ENCODE peak calls at places on chromosome 1, in ten cellular contexts. One of them, this sample, is unnamed.

GRCh38 chr1:4654764-4655673 is 610 bp downstream of the AJAP1 start:
- DNase-seq in AG04450: no peak
- DNase-seq in hepatocyte: peak
- DNase-seq in GM23338: no peak
- DNase-seq in ovary: no peak
- DNase-seq in BE2C: no peak
- DNase-seq in HL-60: no peak
- DNase-seq in epithelial cell of esophagus: no peak
- DNase-seq in endodermal cell: peak
- DNase-seq in psoas muscle: no peak
- DNase-seq in this sample: no peak

GRCh38 chr1:165403835-165404482 is 41.0 kb downstream of the RXRG start:
- DNase-seq in psoas muscle: no peak
- DNase-seq in endodermal cell: peak
- DNase-seq in HL-60: peak
- DNase-seq in epithelial cell of esophagus: peak
- DNase-seq in BE2C: peak
- DNase-seq in hepatocyte: peak
- DNase-seq in ovary: no peak
- DNase-seq in AG04450: no peak
- DNase-seq in GM23338: peak
- DNase-seq in this sample: no peak

GRCh38 chr1:89939059-89939570 is 55.8 kb upstream of the ZNF326 start:
- DNase-seq in AG04450: no peak
- DNase-seq in GM23338: no peak
- DNase-seq in BE2C: no peak
- DNase-seq in HL-60: no peak
- DNase-seq in epithelial cell of esophagus: no peak
- DNase-seq in hepatocyte: no peak
- DNase-seq in endodermal cell: no peak
- DNase-seq in psoas muscle: no peak
- DNase-seq in ovary: no peak
- DNase-seq in this sample: no peak

GRCh38 chr1:227884370-227885134 is 63.2 kb downstream of the WNT9A start:
- DNase-seq in psoas muscle: peak
- DNase-seq in endodermal cell: peak
- DNase-seq in hepatocyte: peak
- DNase-seq in GM23338: no peak
- DNase-seq in epithelial cell of esophagus: no peak
- DNase-seq in AG04450: no peak
- DNase-seq in ovary: no peak
- DNase-seq in BE2C: peak
- DNase-seq in HL-60: no peak
- DNase-seq in this sample: no peak

GRCh38 chr1:3729594-3730555 is 22.4 kb upstream of the CCDC27 start:
- DNase-seq in endodermal cell: no peak
- DNase-seq in psoas muscle: no peak
- DNase-seq in ovary: no peak
- DNase-seq in HL-60: no peak
- DNase-seq in BE2C: no peak
- DNase-seq in epithelial cell of esophagus: no peak
- DNase-seq in GM23338: no peak
- DNase-seq in hepatocyte: no peak
- DNase-seq in AG04450: no peak
- DNase-seq in this sample: no peak

GRCh38 chr1:201536542-201536941 is 2.4 kb upstream of the NAV1 start:
- DNase-seq in BE2C: no peak
- DNase-seq in ovary: no peak
- DNase-seq in psoas muscle: peak
- DNase-seq in epithelial cell of esophagus: peak
- DNase-seq in hepatocyte: no peak
- DNase-seq in GM23338: no peak
- DNase-seq in endodermal cell: no peak
- DNase-seq in HL-60: no peak
- DNase-seq in AG04450: no peak
- DNase-seq in this sample: no peak

GRCh38 chr1:111412839-111413238 is 14.7 kb downstream of the OVGP1 start:
- DNase-seq in endodermal cell: no peak
- DNase-seq in psoas muscle: no peak
- DNase-seq in epithelial cell of esophagus: no peak
- DNase-seq in ovary: no peak
- DNase-seq in BE2C: no peak
- DNase-seq in HL-60: no peak
- DNase-seq in hepatocyte: no peak
- DNase-seq in GM23338: no peak
- DNase-seq in AG04450: no peak
- DNase-seq in this sample: no peak

GRCh38 chr1:182087304-182087703 is 25.8 kb upstream of the ZNF648 start:
- DNase-seq in endodermal cell: no peak
- DNase-seq in GM23338: no peak
- DNase-seq in epithelial cell of esophagus: peak
- DNase-seq in hepatocyte: no peak
- DNase-seq in ovary: no peak
- DNase-seq in HL-60: no peak
- DNase-seq in psoas muscle: no peak
- DNase-seq in BE2C: no peak
- DNase-seq in AG04450: no peak
- DNase-seq in this sample: no peak

GRCh38 chr1:109089242-109090015 is 1.1 kb upstream of the TMEM167B start:
- DNase-seq in BE2C: peak
- DNase-seq in HL-60: no peak
- DNase-seq in AG04450: no peak
- DNase-seq in epithelial cell of esophagus: peak
- DNase-seq in endodermal cell: peak
- DNase-seq in psoas muscle: peak
- DNase-seq in hepatocyte: peak
- DNase-seq in GM23338: peak
- DNase-seq in ovary: peak
- DNase-seq in this sample: no peak
- H3K4me3 ChIP-seq in BE2C: no peak
- H3K4me3 ChIP-seq in HL-60: peak
- H3K4me3 ChIP-seq in AG04450: no peak
- H3K4me3 ChIP-seq in epithelial cell of esophagus: peak
- H3K4me3 ChIP-seq in endodermal cell: peak
- H3K4me3 ChIP-seq in psoas muscle: peak
- H3K4me3 ChIP-seq in hepatocyte: no peak
- H3K4me3 ChIP-seq in GM23338: peak
- H3K4me3 ChIP-seq in ovary: peak
- H3K4me3 ChIP-seq in this sample: peak

GRCh38 chr1:16397095-16397494 is 30.1 kb downstream of the SZRD1 start:
- DNase-seq in epithelial cell of esophagus: no peak
- DNase-seq in ovary: no peak
- DNase-seq in GM23338: no peak
- DNase-seq in BE2C: no peak
- DNase-seq in endodermal cell: no peak
- DNase-seq in AG04450: no peak
- DNase-seq in hepatocyte: no peak
- DNase-seq in HL-60: no peak
- DNase-seq in psoas muscle: no peak
- DNase-seq in this sample: no peak
- H3K4me3 ChIP-seq in epithelial cell of esophagus: no peak
- H3K4me3 ChIP-seq in ovary: no peak
- H3K4me3 ChIP-seq in GM23338: no peak
- H3K4me3 ChIP-seq in BE2C: no peak
- H3K4me3 ChIP-seq in endodermal cell: no peak
- H3K4me3 ChIP-seq in AG04450: no peak
- H3K4me3 ChIP-seq in hepatocyte: no peak
- H3K4me3 ChIP-seq in HL-60: no peak
- H3K4me3 ChIP-seq in psoas muscle: no peak
- H3K4me3 ChIP-seq in this sample: no peak

GRCh38 chr1:244860914-244861610 is 3.3 kb downstream of the HNRNPU start:
- DNase-seq in ovary: no peak
- DNase-seq in hepatocyte: no peak
- DNase-seq in AG04450: no peak
- DNase-seq in GM23338: no peak
- DNase-seq in psoas muscle: no peak
- DNase-seq in epithelial cell of esophagus: peak
- DNase-seq in BE2C: no peak
- DNase-seq in endodermal cell: no peak
- DNase-seq in HL-60: peak
- DNase-seq in this sample: no peak

GRCh38 chr1:244858357-244858756 is 6.0 kb downstream of the HNRNPU start:
- DNase-seq in HL-60: peak
- DNase-seq in psoas muscle: no peak
- DNase-seq in ovary: no peak
- DNase-seq in AG04450: no peak
- DNase-seq in epithelial cell of esophagus: no peak
- DNase-seq in BE2C: no peak
- DNase-seq in GM23338: no peak
- DNase-seq in endodermal cell: no peak
- DNase-seq in hepatocyte: no peak
- DNase-seq in this sample: no peak

GRCh38 chr1:244862354-244862698 is 2.0 kb downstream of the HNRNPU start:
- DNase-seq in BE2C: no peak
- DNase-seq in psoas muscle: no peak
- DNase-seq in epithelial cell of esophagus: peak
- DNase-seq in endodermal cell: no peak
- DNase-seq in ovary: no peak
- DNase-seq in HL-60: peak
- DNase-seq in hepatocyte: no peak
- DNase-seq in GM23338: no peak
- DNase-seq in AG04450: no peak
- DNase-seq in this sample: no peak

GRCh38 chr1:244861683-244862082 is 2.7 kb downstream of the HNRNPU start:
- DNase-seq in GM23338: no peak
- DNase-seq in BE2C: no peak
- DNase-seq in endodermal cell: no peak
- DNase-seq in ovary: no peak
- DNase-seq in AG04450: no peak
- DNase-seq in HL-60: peak
- DNase-seq in epithelial cell of esophagus: no peak
- DNase-seq in hepatocyte: peak
- DNase-seq in psoas muscle: no peak
- DNase-seq in this sample: no peak

GRCh38 chr1:244860078-244860477 is 4.3 kb downstream of the HNRNPU start:
- DNase-seq in endodermal cell: no peak
- DNase-seq in HL-60: peak
- DNase-seq in hepatocyte: no peak
- DNase-seq in GM23338: no peak
- DNase-seq in psoas muscle: no peak
- DNase-seq in AG04450: no peak
- DNase-seq in ovary: no peak
- DNase-seq in BE2C: no peak
- DNase-seq in epithelial cell of esophagus: no peak
- DNase-seq in this sample: no peak
- H3K4me3 ChIP-seq in endodermal cell: peak
- H3K4me3 ChIP-seq in HL-60: peak
- H3K4me3 ChIP-seq in hepatocyte: no peak
- H3K4me3 ChIP-seq in GM23338: peak
- H3K4me3 ChIP-seq in psoas muscle: peak
- H3K4me3 ChIP-seq in AG04450: peak
- H3K4me3 ChIP-seq in ovary: no peak
- H3K4me3 ChIP-seq in BE2C: peak
- H3K4me3 ChIP-seq in epithelial cell of esophagus: peak
- H3K4me3 ChIP-seq in this sample: no peak

GRCh38 chr1:236639686-236640085 is 35.4 kb upstream of the HEATR1 start:
- DNase-seq in AG04450: no peak
- DNase-seq in psoas muscle: no peak
- DNase-seq in endodermal cell: no peak
- DNase-seq in epithelial cell of esophagus: no peak
- DNase-seq in hepatocyte: no peak
- DNase-seq in ovary: no peak
- DNase-seq in BE2C: no peak
- DNase-seq in GM23338: no peak
- DNase-seq in HL-60: no peak
- DNase-seq in this sample: no peak
- H3K4me3 ChIP-seq in AG04450: no peak
- H3K4me3 ChIP-seq in psoas muscle: peak
- H3K4me3 ChIP-seq in endodermal cell: no peak
- H3K4me3 ChIP-seq in epithelial cell of esophagus: no peak
- H3K4me3 ChIP-seq in hepatocyte: no peak
- H3K4me3 ChIP-seq in ovary: no peak
- H3K4me3 ChIP-seq in BE2C: no peak
- H3K4me3 ChIP-seq in GM23338: no peak
- H3K4me3 ChIP-seq in HL-60: no peak
- H3K4me3 ChIP-seq in this sample: no peak

DNA sequence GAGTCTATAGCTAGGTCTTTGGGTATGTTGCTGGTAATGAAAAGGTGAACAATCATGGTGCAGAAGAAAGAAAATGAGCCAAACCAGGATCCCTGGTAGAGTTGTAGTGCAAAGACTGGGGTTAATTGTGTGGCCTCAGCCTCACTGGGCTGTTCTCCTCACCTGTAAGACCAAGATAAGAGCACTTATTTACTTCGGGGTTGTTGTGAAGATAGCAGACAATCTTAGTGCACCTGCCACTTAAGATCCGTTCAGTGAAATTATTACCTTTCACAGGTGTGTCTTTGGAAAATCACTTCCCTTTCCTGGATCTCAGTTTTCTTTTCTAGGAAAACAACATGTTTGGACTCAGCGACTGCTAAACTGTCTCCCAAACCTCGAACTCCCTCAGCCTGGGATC is 1.3 kb upstream of the FGGY start:
- DNase-seq in hepatocyte: peak
- DNase-seq in epithelial cell of esophagus: no peak
- DNase-seq in HL-60: no peak
- DNase-seq in ovary: no peak
- DNase-seq in endodermal cell: no peak
- DNase-seq in GM23338: no peak
- DNase-seq in AG04450: no peak
- DNase-seq in psoas muscle: no peak
- DNase-seq in BE2C: no peak
- DNase-seq in this sample: no peak
- H3K4me3 ChIP-seq in hepatocyte: peak
- H3K4me3 ChIP-seq in epithelial cell of esophagus: peak
- H3K4me3 ChIP-seq in HL-60: peak
- H3K4me3 ChIP-seq in ovary: peak
- H3K4me3 ChIP-seq in endodermal cell: peak
- H3K4me3 ChIP-seq in GM23338: peak
- H3K4me3 ChIP-seq in AG04450: peak
- H3K4me3 ChIP-seq in psoas muscle: peak
- H3K4me3 ChIP-seq in BE2C: peak
- H3K4me3 ChIP-seq in this sample: peak

GRCh38 chr1:50783286-50783685 is 176.8 kb downstream of the FAF1 start:
- DNase-seq in ovary: no peak
- DNase-seq in HL-60: no peak
- DNase-seq in epithelial cell of esophagus: no peak
- DNase-seq in hepatocyte: no peak
- DNase-seq in AG04450: no peak
- DNase-seq in GM23338: no peak
- DNase-seq in BE2C: no peak
- DNase-seq in endodermal cell: no peak
- DNase-seq in psoas muscle: peak
- DNase-seq in this sample: no peak
- H3K4me3 ChIP-seq in ovary: no peak
- H3K4me3 ChIP-seq in HL-60: no peak
- H3K4me3 ChIP-seq in epithelial cell of esophagus: no peak
- H3K4me3 ChIP-seq in hepatocyte: no peak
- H3K4me3 ChIP-seq in AG04450: no peak
- H3K4me3 ChIP-seq in GM23338: no peak
- H3K4me3 ChIP-seq in BE2C: no peak
- H3K4me3 ChIP-seq in endodermal cell: no peak
- H3K4me3 ChIP-seq in psoas muscle: peak
- H3K4me3 ChIP-seq in this sample: peak